ENCODE peak calls at places on chromosomes 6 and 20, in nine cellular contexts. N is psoas muscle, T is left ventricle myocardium inferior, P is vagina, I is brain microvascular endothelial cell, Z is lung, G is neural progenitor cell, J is colonic mucosa, D is lower leg skin. E is an unnamed sample.

GRCh38 chr6:132443206-132443605 is 41.9 kb upstream of the MOXD1 start:
- DNase-seq in N (no peak), T (no peak), P (no peak), I (no peak), Z (no peak), G (no peak), J (no peak), D (no peak), E (no peak)

GRCh38 chr6:169906741-169907418 is 155.5 kb downstream of the ERMARD start:
- DNase-seq in N (no peak), T (peak), P (no peak), I (no peak), Z (no peak), G (no peak), J (no peak), D (no peak), E (no peak)

GRCh38 chr20:50713677-50714101 is 17.7 kb upstream of the PARD6B start:
- DNase-seq in N (no peak), T (no peak), P (no peak), I (no peak), Z (no peak), G (peak), J (no peak), D (no peak), E (no peak)

GRCh38 chr6:31287621-31288020 is 15.7 kb upstream of the HLA-C start:
- DNase-seq in N (no peak), T (no peak), P (no peak), I (no peak), Z (no peak), G (no peak), J (no peak), D (no peak), E (no peak)

GRCh38 chr6:133608620-133609019 is 280.3 kb upstream of the TCF21 start:
- DNase-seq in N (no peak), T (no peak), P (no peak), I (no peak), Z (no peak), G (no peak), J (no peak), D (no peak), E (no peak)

GRCh38 chr20:9837634-9838033 is 1.2 kb downstream of the PAK5 start:
- DNase-seq in N (no peak), T (no peak), P (no peak), I (no peak), Z (no peak), G (peak), J (no peak), D (no peak), E (no peak)

GRCh38 chr6:32954983-32955802 is 2.3 kb upstream of the HLA-DMA start:
- DNase-seq in N (no peak), T (no peak), P (peak), I (no peak), Z (no peak), G (peak), J (peak), D (no peak), E (no peak)

GRCh38 chr6:156618600-156619205 is 158.5 kb upstream of the ARID1B start:
- DNase-seq in N (no peak), T (no peak), P (no peak), I (no peak), Z (peak), G (peak), J (no peak), D (no peak), E (no peak)

GRCh38 chr6:138817799-138818198 is 21.9 kb downstream of the ECT2L start:
- DNase-seq in N (no peak), T (no peak), P (peak), I (peak), Z (peak), G (peak), J (peak), D (peak), E (peak)

GRCh38 chr6:151289399-151290007 is 49.7 kb downstream of the AKAP12 start:
- DNase-seq in N (no peak), T (no peak), P (no peak), I (no peak), Z (no peak), G (no peak), J (no peak), D (no peak), E (no peak)

DNA sequence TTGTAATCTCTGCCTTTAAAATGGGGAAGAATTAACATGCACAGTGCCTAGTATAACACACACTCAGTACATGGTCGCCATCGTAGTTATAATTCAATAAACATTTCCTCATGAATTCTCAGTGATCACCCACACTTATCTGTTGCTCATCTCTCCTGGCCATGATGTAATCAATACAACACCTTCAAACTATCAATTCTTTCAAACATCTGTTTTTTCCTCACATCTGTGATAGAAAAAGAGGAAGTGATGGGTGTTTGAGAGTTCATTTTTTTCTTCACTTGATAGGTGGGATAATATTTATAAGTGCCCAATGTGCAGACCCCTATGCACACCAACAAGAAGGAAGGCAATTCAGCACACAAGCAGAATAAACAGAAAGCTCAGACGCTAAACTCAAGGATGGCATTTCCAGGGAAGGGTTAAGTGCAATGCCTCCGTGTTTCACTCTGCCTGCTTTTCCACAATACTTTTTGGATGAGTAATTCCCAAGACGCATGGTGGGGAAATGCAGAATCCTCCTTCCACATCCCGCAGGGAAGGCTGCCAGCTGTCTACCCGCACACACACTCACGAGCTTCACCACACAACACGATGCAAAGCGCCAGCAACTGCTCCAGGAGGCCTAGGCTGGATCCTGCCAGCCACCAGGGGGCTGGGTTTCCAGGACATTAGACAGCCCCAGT is 100.3 kb downstream of the GMPR start:
- DNase-seq in N (peak), T (peak), P (no peak), I (peak), Z (peak), G (peak), J (peak), D (peak), E (peak)
- TF ChIP-seq CTCF in N (peak), T (peak), P (no peak), I (peak), Z (no peak), G (peak), J (no peak), D (no peak), E (peak)

DNA sequence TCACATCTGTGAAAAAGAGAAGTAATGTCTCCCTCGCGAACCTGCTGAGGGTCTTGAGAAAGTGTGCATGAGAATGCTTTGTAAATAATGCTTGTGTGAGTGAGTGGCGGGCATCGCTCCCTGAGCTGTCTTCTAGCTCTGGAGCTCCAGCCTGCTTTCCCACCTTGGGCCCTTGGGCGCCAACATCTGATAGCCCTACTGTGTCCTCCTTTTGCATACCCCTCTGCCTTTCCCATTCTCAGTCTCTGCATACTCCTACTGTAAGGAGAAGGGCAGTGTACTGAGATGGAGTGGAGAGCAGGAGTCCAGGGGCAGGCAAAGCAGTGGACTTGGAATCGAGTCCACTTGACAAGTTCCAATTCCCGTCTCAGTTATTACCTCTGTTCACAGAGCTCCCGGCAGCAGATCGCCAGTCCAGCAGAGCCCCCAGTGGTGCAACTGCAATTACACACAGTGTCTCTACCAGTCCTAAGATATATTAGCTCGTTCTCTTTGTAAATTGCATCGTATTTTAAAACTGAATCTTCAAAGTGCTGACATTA is 855 bp upstream of the NCR2 start:
- DNase-seq in N (no peak), T (no peak), P (peak), I (no peak), Z (no peak), G (no peak), J (no peak), D (no peak), E (no peak)
- TF ChIP-seq CTCF in N (no peak), T (no peak), P (no peak), I (peak), Z (no peak), G (peak), J (no peak), D (no peak), E (peak)

GRCh38 chr6:40444811-40445210 is 142.4 kb downstream of the LRFN2 start:
- DNase-seq in N (no peak), T (no peak), P (no peak), I (no peak), Z (no peak), G (no peak), J (peak), D (no peak), E (no peak)

GRCh38 chr6:40444307-40444706 is 142.9 kb downstream of the LRFN2 start:
- DNase-seq in N (no peak), T (no peak), P (no peak), I (no peak), Z (no peak), G (no peak), J (no peak), D (no peak), E (no peak)

GRCh38 chr6:40441132-40441531 is 146.0 kb downstream of the LRFN2 start:
- DNase-seq in N (no peak), T (no peak), P (no peak), I (no peak), Z (no peak), G (no peak), J (no peak), D (no peak), E (no peak)

GRCh38 chr6:40442591-40442990 is 144.6 kb downstream of the LRFN2 start:
- DNase-seq in N (no peak), T (no peak), P (no peak), I (no peak), Z (no peak), G (no peak), J (no peak), D (no peak), E (no peak)

GRCh38 chr6:40443842-40444241 is 143.3 kb downstream of the LRFN2 start:
- DNase-seq in N (no peak), T (no peak), P (no peak), I (no peak), Z (no peak), G (no peak), J (no peak), D (no peak), E (no peak)
- TF ChIP-seq CTCF in N (no peak), T (no peak), P (no peak), I (no peak), Z (no peak), G (no peak), J (no peak), D (no peak), E (no peak)

GRCh38 chr6:150072201-150072600 is 3.3 kb upstream of the ULBP3 start:
- DNase-seq in N (peak), T (no peak), P (no peak), I (peak), Z (peak), G (no peak), J (peak), D (peak), E (no peak)

GRCh38 chr6:150078788-150079187 is 9.9 kb upstream of the ULBP3 start:
- DNase-seq in N (no peak), T (no peak), P (no peak), I (peak), Z (no peak), G (no peak), J (peak), D (no peak), E (no peak)

GRCh38 chr6:150074651-150075416 is 5.9 kb upstream of the ULBP3 start:
- DNase-seq in N (no peak), T (no peak), P (no peak), I (no peak), Z (no peak), G (no peak), J (no peak), D (no peak), E (no peak)

GRCh38 chr6:150079604-150080003 is 10.7 kb upstream of the ULBP3 start:
- DNase-seq in N (no peak), T (no peak), P (no peak), I (no peak), Z (no peak), G (peak), J (no peak), D (no peak), E (no peak)

DNA sequence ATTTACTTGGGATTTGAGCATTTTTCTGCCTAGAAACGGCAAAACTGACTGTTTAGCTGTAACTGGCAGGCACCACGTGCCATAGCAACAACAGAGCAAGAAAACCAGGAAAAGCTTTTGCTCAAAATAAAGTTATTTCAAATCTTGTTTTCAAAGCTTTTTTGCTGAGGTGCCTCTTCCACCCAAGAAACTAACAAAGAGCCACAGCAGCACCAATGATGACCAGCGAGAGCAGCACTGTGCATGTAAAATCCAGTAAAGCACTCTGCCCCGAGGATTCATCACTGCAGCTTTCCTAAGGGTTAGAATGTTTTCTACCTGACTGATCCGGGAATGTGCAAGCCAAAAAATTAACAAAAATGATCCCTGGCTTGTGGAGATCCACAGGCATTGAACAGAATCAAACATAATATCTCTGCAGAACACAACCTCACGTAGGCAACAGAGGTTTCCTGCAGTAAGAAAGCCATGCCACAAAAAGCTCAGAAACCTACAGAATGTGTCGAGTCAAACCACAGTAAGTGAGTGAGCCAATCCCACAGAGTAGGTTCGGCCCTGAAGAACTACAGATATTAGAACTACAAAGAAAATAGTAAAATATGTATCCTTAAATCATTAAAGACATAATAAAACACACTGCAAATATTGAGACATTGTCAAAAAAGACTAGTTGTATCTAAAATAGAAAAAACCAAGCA is 7.4 kb upstream of the ULBP3 start:
- DNase-seq in N (no peak), T (no peak), P (no peak), I (peak), Z (no peak), G (peak), J (no peak), D (no peak), E (no peak)
- TF ChIP-seq CTCF in N (no peak), T (no peak), P (no peak), I (peak), Z (no peak), G (peak), J (no peak), D (no peak), E (peak)

GRCh38 chr20:21125849-21126840 is at the start of gene KIZ:
- DNase-seq in N (peak), T (peak), P (peak), I (peak), Z (peak), G (peak), J (peak), D (peak), E (peak)

GRCh38 chr20:21133917-21134622 is 8.2 kb downstream of the KIZ start:
- DNase-seq in N (no peak), T (no peak), P (no peak), I (no peak), Z (no peak), G (no peak), J (no peak), D (no peak), E (no peak)

GRCh38 chr20:21127201-21127981 is 1.5 kb downstream of the KIZ start:
- DNase-seq in N (no peak), T (no peak), P (no peak), I (no peak), Z (no peak), G (no peak), J (no peak), D (no peak), E (no peak)

GRCh38 chr20:21133404-21133803 is 7.5 kb downstream of the KIZ start:
- DNase-seq in N (no peak), T (no peak), P (no peak), I (no peak), Z (no peak), G (no peak), J (no peak), D (no peak), E (no peak)

GRCh38 chr20:21129861-21130260 is 4.0 kb downstream of the KIZ start:
- DNase-seq in N (no peak), T (no peak), P (no peak), I (no peak), Z (no peak), G (no peak), J (no peak), D (no peak), E (no peak)
- TF ChIP-seq CTCF in N (no peak), T (no peak), P (no peak), I (peak), Z (no peak), G (peak), J (no peak), D (no peak), E (no peak)

DNA sequence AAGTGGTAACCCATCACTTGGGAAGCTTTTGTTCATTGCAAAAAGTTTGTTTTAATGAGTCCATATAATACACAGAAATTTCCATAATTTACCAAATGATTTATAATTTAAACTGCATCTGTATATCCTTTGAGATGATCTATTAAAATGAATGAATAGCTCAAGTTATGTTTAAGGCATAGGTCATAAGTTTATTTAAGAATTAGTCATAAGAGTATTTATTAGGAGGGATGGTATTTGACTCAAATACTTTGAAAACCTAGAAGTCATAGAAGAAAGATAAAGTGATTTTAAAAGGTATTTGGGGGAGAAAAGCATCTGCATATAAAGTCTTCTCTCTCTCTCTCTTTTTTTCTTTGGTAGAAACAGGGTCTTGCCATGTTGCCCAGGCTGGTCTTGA is 388.5 kb downstream of the CDKAL1 start:
- DNase-seq in N (no peak), T (no peak), P (no peak), I (no peak), Z (no peak), G (no peak), J (no peak), D (no peak), E (no peak)
- TF ChIP-seq CTCF in N (no peak), T (no peak), P (no peak), I (no peak), Z (no peak), G (no peak), J (no peak), D (no peak), E (no peak)

GRCh38 chr6:10414766-10415592 is at the start of gene TFAP2A:
- DNase-seq in N (no peak), T (no peak), P (peak), I (peak), Z (no peak), G (peak), J (no peak), D (no peak), E (no peak)
- TF ChIP-seq CTCF in N (no peak), T (no peak), P (no peak), I (peak), Z (no peak), G (peak), J (no peak), D (no peak), E (peak)

DNA sequence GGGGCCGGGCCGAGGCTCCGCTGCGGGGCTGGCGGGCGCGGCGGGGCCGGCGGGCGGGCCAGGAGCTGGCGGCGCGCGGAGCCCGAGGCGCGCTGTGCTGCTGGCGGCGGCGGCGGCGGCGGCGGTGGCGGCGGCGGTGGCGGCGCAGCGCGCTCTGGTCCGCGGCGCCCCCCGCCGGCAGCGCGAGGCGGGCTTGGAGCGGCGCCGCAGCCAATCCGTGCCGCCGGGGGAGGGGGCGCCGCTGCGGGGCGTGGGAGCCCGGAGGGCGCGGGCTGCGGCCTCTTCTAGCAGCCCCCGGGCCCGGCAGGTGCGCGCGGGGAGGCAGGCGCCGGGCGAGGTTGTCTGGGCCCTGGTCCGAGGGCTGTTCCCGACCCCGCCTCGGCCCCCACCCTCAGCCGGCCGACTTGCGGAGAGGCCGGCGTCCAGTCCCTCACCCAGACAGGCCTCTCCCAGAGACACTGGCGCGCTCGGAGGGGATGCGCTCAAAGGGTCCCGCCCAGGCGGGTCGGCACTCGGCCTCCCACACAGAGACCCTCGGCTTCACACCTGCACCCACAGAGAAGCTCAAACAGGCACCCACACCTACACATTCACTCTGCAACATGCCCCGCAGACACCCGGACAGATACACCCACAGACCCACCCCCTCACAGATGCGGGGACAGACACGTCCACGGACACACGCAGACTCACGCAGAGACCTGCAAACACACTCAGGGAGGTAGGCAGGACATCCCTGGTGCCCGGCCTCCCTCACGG is at the start of gene RIMS4:
- DNase-seq in N (no peak), T (no peak), P (no peak), I (no peak), Z (no peak), G (peak), J (no peak), D (no peak), E (no peak)
- TF ChIP-seq CTCF in N (no peak), T (no peak), P (no peak), I (no peak), Z (no peak), G (no peak), J (no peak), D (no peak), E (no peak)

GRCh38 chr6:13769655-13770053 is 44.7 kb downstream of the MCUR1 start:
- DNase-seq in N (no peak), T (no peak), P (no peak), I (no peak), Z (no peak), G (no peak), J (no peak), D (no peak), E (no peak)
- TF ChIP-seq CTCF in N (no peak), T (no peak), P (no peak), I (peak), Z (no peak), G (peak), J (no peak), D (no peak), E (peak)